ENCODE peak calls at places on chromosomes 2 and 18, in nine cellular contexts. One of them, this sample, is unnamed.

GRCh38 chr2:216545359-216545758 is 46.7 kb downstream of the RPL37A start:
- DNase-seq in tibial artery: no peak
- DNase-seq in lower lobe of right lung: no peak
- DNase-seq in HL-60: no peak
- DNase-seq in IMR-90: peak
- DNase-seq in stomach: no peak
- DNase-seq in fibroblast of lung: peak
- DNase-seq in GM23248: peak
- DNase-seq in heart right ventricle: no peak
- DNase-seq in this sample: no peak

GRCh38 chr2:62505649-62506420 is at the start of gene TMEM17:
- DNase-seq in tibial artery: peak
- DNase-seq in lower lobe of right lung: peak
- DNase-seq in HL-60: peak
- DNase-seq in IMR-90: peak
- DNase-seq in stomach: peak
- DNase-seq in fibroblast of lung: peak
- DNase-seq in GM23248: peak
- DNase-seq in heart right ventricle: peak
- DNase-seq in this sample: peak

GRCh38 chr2:155310589-155310988 is 612.1 kb downstream of the KCNJ3 start:
- DNase-seq in tibial artery: no peak
- DNase-seq in lower lobe of right lung: no peak
- DNase-seq in HL-60: no peak
- DNase-seq in IMR-90: no peak
- DNase-seq in stomach: no peak
- DNase-seq in fibroblast of lung: peak
- DNase-seq in GM23248: peak
- DNase-seq in heart right ventricle: no peak
- DNase-seq in this sample: no peak

GRCh38 chr18:77870238-77870637 is 620.6 kb downstream of the GALR1 start:
- DNase-seq in tibial artery: no peak
- DNase-seq in lower lobe of right lung: no peak
- DNase-seq in HL-60: no peak
- DNase-seq in IMR-90: no peak
- DNase-seq in stomach: no peak
- DNase-seq in fibroblast of lung: no peak
- DNase-seq in GM23248: no peak
- DNase-seq in heart right ventricle: peak
- DNase-seq in this sample: no peak

GRCh38 chr18:49274188-49274714 is 186.2 kb downstream of the DYM start:
- DNase-seq in tibial artery: no peak
- DNase-seq in lower lobe of right lung: no peak
- DNase-seq in HL-60: peak
- DNase-seq in IMR-90: peak
- DNase-seq in stomach: no peak
- DNase-seq in fibroblast of lung: peak
- DNase-seq in GM23248: peak
- DNase-seq in heart right ventricle: no peak
- DNase-seq in this sample: no peak

GRCh38 chr2:218419630-218420216 is 800 bp downstream of the VIL1 start:
- DNase-seq in tibial artery: no peak
- DNase-seq in lower lobe of right lung: no peak
- DNase-seq in HL-60: no peak
- DNase-seq in IMR-90: no peak
- DNase-seq in stomach: no peak
- DNase-seq in fibroblast of lung: no peak
- DNase-seq in GM23248: no peak
- DNase-seq in heart right ventricle: no peak
- DNase-seq in this sample: no peak

GRCh38 chr2:106108351-106108750 is 85.8 kb downstream of the UXS1 start:
- DNase-seq in tibial artery: no peak
- DNase-seq in lower lobe of right lung: no peak
- DNase-seq in HL-60: no peak
- DNase-seq in IMR-90: peak
- DNase-seq in stomach: no peak
- DNase-seq in fibroblast of lung: peak
- DNase-seq in GM23248: peak
- DNase-seq in heart right ventricle: no peak
- DNase-seq in this sample: peak

GRCh38 chr2:188622898-188623297 is 331.2 kb downstream of the GULP1 start:
- DNase-seq in tibial artery: no peak
- DNase-seq in lower lobe of right lung: no peak
- DNase-seq in HL-60: no peak
- DNase-seq in IMR-90: no peak
- DNase-seq in stomach: no peak
- DNase-seq in fibroblast of lung: peak
- DNase-seq in GM23248: no peak
- DNase-seq in heart right ventricle: no peak
- DNase-seq in this sample: no peak

GRCh38 chr2:63590621-63591408 is 2.1 kb downstream of the MDH1 start:
- DNase-seq in tibial artery: peak
- DNase-seq in lower lobe of right lung: no peak
- DNase-seq in HL-60: peak
- DNase-seq in IMR-90: no peak
- DNase-seq in stomach: no peak
- DNase-seq in fibroblast of lung: no peak
- DNase-seq in GM23248: peak
- DNase-seq in heart right ventricle: no peak
- DNase-seq in this sample: no peak

GRCh38 chr2:14633451-14634211 is 1.1 kb downstream of the LRATD1 start:
- DNase-seq in tibial artery: no peak
- DNase-seq in lower lobe of right lung: peak
- DNase-seq in HL-60: no peak
- DNase-seq in IMR-90: no peak
- DNase-seq in stomach: no peak
- DNase-seq in fibroblast of lung: no peak
- DNase-seq in GM23248: no peak
- DNase-seq in heart right ventricle: peak
- DNase-seq in this sample: no peak

DNA sequence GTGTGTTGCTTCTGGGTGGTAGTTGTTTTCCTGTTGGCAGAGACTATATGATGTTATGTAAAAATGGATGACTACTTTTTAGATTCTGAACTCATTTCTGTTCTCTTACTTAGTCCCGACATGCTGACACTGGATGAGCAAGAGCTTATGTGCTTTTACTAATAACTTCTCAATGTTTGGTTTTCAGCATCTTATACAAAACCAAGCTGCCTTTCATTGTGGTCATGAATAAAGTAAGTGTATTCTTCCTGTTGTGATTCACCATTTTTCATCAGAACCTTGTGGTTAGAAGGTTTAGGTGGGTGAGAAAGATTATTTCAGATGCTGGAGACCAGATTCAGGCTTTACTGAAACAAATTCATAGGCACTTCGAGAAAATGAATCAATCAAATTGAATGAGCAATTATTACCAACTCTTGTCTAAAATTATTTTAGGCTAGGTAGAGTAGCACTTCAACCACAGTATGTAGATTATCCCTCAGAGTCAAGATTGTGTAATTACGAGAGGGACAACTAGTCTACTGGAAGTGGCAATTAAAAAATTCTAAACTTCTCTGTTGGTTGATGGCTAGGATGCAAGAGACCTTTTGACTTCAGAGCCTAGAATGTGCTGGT is 9.3 kb downstream of the GPN1 start:
- DNase-seq in tibial artery: no peak
- DNase-seq in lower lobe of right lung: no peak
- DNase-seq in HL-60: no peak
- DNase-seq in IMR-90: peak
- DNase-seq in stomach: no peak
- DNase-seq in fibroblast of lung: peak
- DNase-seq in GM23248: peak
- DNase-seq in heart right ventricle: no peak
- DNase-seq in this sample: no peak
- H3K27ac ChIP-seq in tibial artery: no peak
- H3K27ac ChIP-seq in lower lobe of right lung: no peak
- H3K27ac ChIP-seq in HL-60: no peak
- H3K27ac ChIP-seq in IMR-90: no peak
- H3K27ac ChIP-seq in stomach: no peak
- H3K27ac ChIP-seq in fibroblast of lung: no peak
- H3K27ac ChIP-seq in GM23248: peak
- H3K27ac ChIP-seq in heart right ventricle: no peak
- H3K27ac ChIP-seq in this sample: no peak

GRCh38 chr2:27735263-27735904 is 36.1 kb upstream of the MRPL33 start:
- DNase-seq in tibial artery: peak
- DNase-seq in lower lobe of right lung: peak
- DNase-seq in HL-60: no peak
- DNase-seq in IMR-90: peak
- DNase-seq in stomach: peak
- DNase-seq in fibroblast of lung: peak
- DNase-seq in GM23248: peak
- DNase-seq in heart right ventricle: peak
- DNase-seq in this sample: peak

GRCh38 chr2:27737676-27738348 is 33.7 kb upstream of the MRPL33 start:
- DNase-seq in tibial artery: no peak
- DNase-seq in lower lobe of right lung: no peak
- DNase-seq in HL-60: no peak
- DNase-seq in IMR-90: peak
- DNase-seq in stomach: peak
- DNase-seq in fibroblast of lung: peak
- DNase-seq in GM23248: peak
- DNase-seq in heart right ventricle: peak
- DNase-seq in this sample: no peak

GRCh38 chr2:27738349-27739057 is 33.0 kb upstream of the MRPL33 start:
- DNase-seq in tibial artery: no peak
- DNase-seq in lower lobe of right lung: no peak
- DNase-seq in HL-60: no peak
- DNase-seq in IMR-90: no peak
- DNase-seq in stomach: no peak
- DNase-seq in fibroblast of lung: no peak
- DNase-seq in GM23248: no peak
- DNase-seq in heart right ventricle: no peak
- DNase-seq in this sample: no peak

GRCh38 chr2:27736031-27736889 is 35.3 kb upstream of the MRPL33 start:
- DNase-seq in tibial artery: no peak
- DNase-seq in lower lobe of right lung: no peak
- DNase-seq in HL-60: no peak
- DNase-seq in IMR-90: no peak
- DNase-seq in stomach: no peak
- DNase-seq in fibroblast of lung: peak
- DNase-seq in GM23248: peak
- DNase-seq in heart right ventricle: no peak
- DNase-seq in this sample: no peak

GRCh38 chr2:27736890-27737204 is 34.7 kb upstream of the MRPL33 start:
- DNase-seq in tibial artery: no peak
- DNase-seq in lower lobe of right lung: no peak
- DNase-seq in HL-60: no peak
- DNase-seq in IMR-90: no peak
- DNase-seq in stomach: no peak
- DNase-seq in fibroblast of lung: no peak
- DNase-seq in GM23248: no peak
- DNase-seq in heart right ventricle: no peak
- DNase-seq in this sample: no peak
- H3K27ac ChIP-seq in tibial artery: peak
- H3K27ac ChIP-seq in lower lobe of right lung: peak
- H3K27ac ChIP-seq in HL-60: no peak
- H3K27ac ChIP-seq in IMR-90: no peak
- H3K27ac ChIP-seq in stomach: peak
- H3K27ac ChIP-seq in fibroblast of lung: no peak
- H3K27ac ChIP-seq in GM23248: peak
- H3K27ac ChIP-seq in heart right ventricle: peak
- H3K27ac ChIP-seq in this sample: no peak

GRCh38 chr2:199956062-199956380 is 639 bp downstream of the MAIP1 start:
- DNase-seq in tibial artery: no peak
- DNase-seq in lower lobe of right lung: no peak
- DNase-seq in HL-60: no peak
- DNase-seq in IMR-90: no peak
- DNase-seq in stomach: no peak
- DNase-seq in fibroblast of lung: no peak
- DNase-seq in GM23248: no peak
- DNase-seq in heart right ventricle: no peak
- DNase-seq in this sample: no peak
- H3K27ac ChIP-seq in tibial artery: peak
- H3K27ac ChIP-seq in lower lobe of right lung: peak
- H3K27ac ChIP-seq in HL-60: peak
- H3K27ac ChIP-seq in IMR-90: peak
- H3K27ac ChIP-seq in stomach: peak
- H3K27ac ChIP-seq in fibroblast of lung: peak
- H3K27ac ChIP-seq in GM23248: peak
- H3K27ac ChIP-seq in heart right ventricle: peak
- H3K27ac ChIP-seq in this sample: peak

DNA sequence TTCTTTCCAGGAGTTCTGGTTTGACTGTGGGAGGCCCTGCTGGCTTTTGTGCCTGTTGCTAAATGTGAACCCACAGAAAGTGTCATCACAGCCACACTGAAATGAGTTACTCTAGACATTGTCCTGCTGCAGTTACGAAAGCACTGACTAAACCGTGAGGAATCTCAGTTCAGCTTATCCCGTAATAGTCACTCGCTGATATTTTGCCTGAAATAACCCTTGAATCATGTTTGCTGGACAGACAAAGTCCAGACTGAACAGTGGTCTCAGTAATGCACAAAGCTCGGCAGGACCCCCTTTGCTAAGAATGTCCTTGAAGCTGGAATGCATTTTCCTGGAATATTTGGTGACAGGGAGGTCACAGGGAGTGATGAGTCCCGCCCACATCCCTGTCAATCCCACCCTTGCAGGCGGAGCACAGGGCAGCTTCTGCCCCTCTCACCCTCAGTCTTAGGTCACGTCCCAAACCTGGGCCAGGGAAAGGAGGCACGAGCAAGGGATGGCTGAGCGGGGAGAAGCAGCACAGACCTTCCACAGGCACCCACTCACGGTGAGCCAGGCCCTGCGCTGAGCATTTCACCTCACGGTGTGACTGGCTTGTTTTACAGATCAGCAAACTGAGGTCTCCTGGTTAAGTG is 53.4 kb downstream of the ADI1 start:
- DNase-seq in tibial artery: no peak
- DNase-seq in lower lobe of right lung: no peak
- DNase-seq in HL-60: peak
- DNase-seq in IMR-90: peak
- DNase-seq in stomach: no peak
- DNase-seq in fibroblast of lung: peak
- DNase-seq in GM23248: peak
- DNase-seq in heart right ventricle: no peak
- DNase-seq in this sample: no peak
- H3K27ac ChIP-seq in tibial artery: peak
- H3K27ac ChIP-seq in lower lobe of right lung: no peak
- H3K27ac ChIP-seq in HL-60: no peak
- H3K27ac ChIP-seq in IMR-90: peak
- H3K27ac ChIP-seq in stomach: peak
- H3K27ac ChIP-seq in fibroblast of lung: peak
- H3K27ac ChIP-seq in GM23248: peak
- H3K27ac ChIP-seq in heart right ventricle: peak
- H3K27ac ChIP-seq in this sample: no peak

DNA sequence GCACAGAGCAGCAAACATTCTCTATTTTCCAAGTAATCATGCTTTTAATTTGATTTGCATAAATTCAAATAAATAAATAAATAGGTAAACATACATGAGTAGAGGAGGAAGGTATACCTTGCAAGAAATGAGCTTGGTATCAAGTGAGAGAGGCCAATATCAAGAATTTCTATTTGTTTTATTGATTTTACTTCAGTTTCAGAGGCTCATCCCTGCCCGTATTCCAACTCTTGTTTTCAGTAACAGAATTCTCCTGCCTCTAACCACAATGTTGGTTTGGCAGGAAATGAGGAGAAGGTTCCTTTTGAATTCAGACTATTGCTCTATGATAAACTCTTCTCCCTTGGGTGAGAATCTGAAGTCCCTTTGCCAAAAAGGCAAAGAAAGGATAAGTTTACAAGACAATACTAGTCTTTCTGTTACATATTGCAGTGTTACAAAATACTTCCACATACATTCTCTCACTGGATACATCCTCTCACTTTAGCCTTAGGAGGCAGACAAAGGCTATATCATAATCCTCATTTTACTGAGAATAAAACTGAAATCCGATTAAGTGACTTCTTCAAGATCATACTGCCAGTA is 68.3 kb upstream of the ZNF397 start:
- DNase-seq in tibial artery: no peak
- DNase-seq in lower lobe of right lung: no peak
- DNase-seq in HL-60: no peak
- DNase-seq in IMR-90: no peak
- DNase-seq in stomach: no peak
- DNase-seq in fibroblast of lung: peak
- DNase-seq in GM23248: no peak
- DNase-seq in heart right ventricle: no peak
- DNase-seq in this sample: no peak
- H3K27ac ChIP-seq in tibial artery: no peak
- H3K27ac ChIP-seq in lower lobe of right lung: no peak
- H3K27ac ChIP-seq in HL-60: no peak
- H3K27ac ChIP-seq in IMR-90: no peak
- H3K27ac ChIP-seq in stomach: no peak
- H3K27ac ChIP-seq in fibroblast of lung: no peak
- H3K27ac ChIP-seq in GM23248: no peak
- H3K27ac ChIP-seq in heart right ventricle: no peak
- H3K27ac ChIP-seq in this sample: no peak

This sample was measured in substantia nigra.